ENCODE peak calls at places on chromosomes 6 and 20, in four cellular contexts. O is K562, P is GM12878, A is HepG2. Y is an unnamed sample.

GRCh38 chr6:126180585-126180984 is 159.3 kb upstream of the CENPW start:
- DNase-seq in O (peak), P (peak), A (peak), Y (peak)

GRCh38 chr20:56245761-56246160 is 2.8 kb upstream of the MC3R start:
- DNase-seq in O (no peak), P (no peak), A (no peak), Y (no peak)

GRCh38 chr6:75619230-75619899 is 17.7 kb downstream of the SENP6 start:
- DNase-seq in O (no peak), P (no peak), A (no peak), Y (no peak)

GRCh38 chr6:6749791-6750434 is 161.4 kb downstream of the LY86 start:
- DNase-seq in O (peak), P (no peak), A (peak), Y (peak)

GRCh38 chr6:43096451-43097097 is 20.5 kb downstream of the PTK7 start:
- DNase-seq in O (peak), P (no peak), A (no peak), Y (no peak)

GRCh38 chr20:23152308-23152892 is 66.3 kb upstream of the CD93 start:
- DNase-seq in O (peak), P (no peak), A (peak), Y (peak)

GRCh38 chr6:34460796-34461507 is 4.9 kb upstream of the PACSIN1 start:
- DNase-seq in O (no peak), P (no peak), A (no peak), Y (no peak)

GRCh38 chr6:1609662-1610496 is at the start of gene FOXC1:
- DNase-seq in O (no peak), P (no peak), A (peak), Y (peak)

GRCh38 chr6:22804620-22805271 is 235.4 kb downstream of the HDGFL1 start:
- DNase-seq in O (no peak), P (no peak), A (no peak), Y (no peak)

GRCh38 chr6:33620584-33621395 is at the start of gene ITPR3:
- DNase-seq in O (peak), P (peak), A (no peak), Y (peak)

GRCh38 chr6:20313086-20313485 is 88.6 kb upstream of the E2F3 start:
- DNase-seq in O (no peak), P (no peak), A (no peak), Y (no peak)

GRCh38 chr6:32973144-32973854 is 4.9 kb downstream of the BRD2 start:
- DNase-seq in O (peak), P (no peak), A (peak), Y (peak)

GRCh38 chr6:43120938-43121913 is 45.1 kb downstream of the PTK7 start:
- DNase-seq in O (no peak), P (no peak), A (no peak), Y (no peak)

GRCh38 chr6:170371588-170371987 is 65.0 kb downstream of the FAM120B start:
- DNase-seq in O (no peak), P (no peak), A (no peak), Y (no peak)

GRCh38 chr6:65123516-65123915 is 583.5 kb downstream of the EYS start:
- DNase-seq in O (no peak), P (no peak), A (no peak), Y (no peak)

GRCh38 chr6:143900358-143900757 is 36.1 kb downstream of the ZC2HC1B start:
- DNase-seq in O (no peak), P (no peak), A (no peak), Y (no peak)

GRCh38 chr6:26195924-26196845 is 109.0 kb downstream of the HFE start:
- DNase-seq in O (peak), P (no peak), A (peak), Y (no peak)

GRCh38 chr20:53623454-53624206 is 30.0 kb upstream of the ZNF217 start:
- DNase-seq in O (peak), P (peak), A (peak), Y (peak)

GRCh38 chr6:35264550-35265274 is 5.2 kb downstream of the ZNF76 start:
- DNase-seq in O (no peak), P (no peak), A (no peak), Y (no peak)

GRCh38 chr20:6053776-6054688 is at the start of gene LRRN4:
- DNase-seq in O (no peak), P (no peak), A (peak), Y (no peak)

GRCh38 chr6:1771324-1771723 is 161.6 kb downstream of the FOXC1 start:
- DNase-seq in O (no peak), P (no peak), A (no peak), Y (no peak)

GRCh38 chr6:23446394-23447001 is 679.5 kb upstream of the NRSN1 start:
- DNase-seq in O (no peak), P (no peak), A (no peak), Y (peak)

GRCh38 chr6:115750946-115751345 is 309.7 kb downstream of the FRK start:
- DNase-seq in O (no peak), P (no peak), A (no peak), Y (no peak)

GRCh38 chr6:45920819-45921511 is 94.7 kb downstream of the CLIC5 start:
- DNase-seq in O (no peak), P (peak), A (no peak), Y (no peak)

GRCh38 chr6:122428781-122429180 is 29.3 kb downstream of the HSF2 start:
- DNase-seq in O (no peak), P (no peak), A (no peak), Y (no peak)

GRCh38 chr6:401994-402640 is 10.6 kb downstream of the IRF4 start:
- DNase-seq in O (no peak), P (no peak), A (no peak), Y (no peak)
- TF ChIP-seq MYC in O (no peak), P (no peak), A (no peak), Y (no peak)

DNA sequence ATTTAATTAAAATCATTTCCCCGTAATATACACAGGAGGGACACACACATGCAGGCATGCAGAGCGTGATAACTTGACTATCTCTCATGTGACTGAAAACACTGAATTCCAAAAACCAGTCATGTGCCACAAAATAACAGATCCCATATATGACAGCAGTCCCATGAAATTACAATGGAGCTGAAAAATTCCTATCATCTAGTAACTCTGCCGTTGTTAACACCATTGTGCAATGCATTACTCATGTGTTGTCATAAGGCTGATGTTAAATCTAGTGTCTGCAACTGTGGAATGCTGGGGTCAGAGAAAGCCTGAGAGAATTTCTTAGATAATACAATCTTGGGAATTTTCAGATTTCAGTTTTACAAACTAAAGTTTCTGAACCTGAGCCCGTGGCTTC is 70.3 kb downstream of the LYRM4 start:
- DNase-seq in O (no peak), P (no peak), A (peak), Y (peak)
- TF ChIP-seq CEBPB in O (peak), P (no peak), A (peak), Y (peak)

GRCh38 chr6:3515669-3516068 is 58.8 kb upstream of the SLC22A23 start:
- DNase-seq in O (no peak), P (no peak), A (no peak), Y (no peak)

GRCh38 chr6:3518356-3518841 is 61.5 kb upstream of the SLC22A23 start:
- DNase-seq in O (no peak), P (no peak), A (peak), Y (peak)

GRCh38 chr6:3516094-3516493 is 59.2 kb upstream of the SLC22A23 start:
- DNase-seq in O (no peak), P (no peak), A (no peak), Y (peak)

GRCh38 chr6:3520541-3521220 is 63.8 kb upstream of the SLC22A23 start:
- DNase-seq in O (no peak), P (no peak), A (no peak), Y (no peak)

DNA sequence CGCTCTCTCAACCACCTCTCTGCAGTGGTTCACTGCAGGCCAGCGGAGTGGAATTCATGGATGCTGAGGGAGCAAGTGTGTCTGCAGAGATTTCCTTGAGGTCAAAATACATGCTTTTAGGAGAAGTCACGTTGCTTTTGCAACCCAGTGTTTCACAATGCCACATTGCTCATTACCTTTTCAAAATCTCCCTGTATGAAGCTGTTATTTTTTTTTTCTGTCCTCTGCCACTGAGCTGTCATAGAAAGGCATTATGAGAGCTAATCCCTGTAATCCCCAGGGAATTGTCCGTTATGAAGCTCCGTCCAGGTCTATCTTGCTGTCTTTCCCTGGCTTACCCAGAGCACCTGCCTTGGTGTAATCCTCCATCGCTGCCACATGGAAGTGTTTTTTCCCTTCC is 60.5 kb upstream of the SLC22A23 start:
- DNase-seq in O (no peak), P (no peak), A (no peak), Y (peak)
- TF ChIP-seq MYC in O (no peak), P (no peak), A (no peak), Y (no peak)

GRCh38 chr6:147220345-147220744 is 16.1 kb downstream of the STXBP5 start:
- DNase-seq in O (no peak), P (no peak), A (no peak), Y (no peak)

GRCh38 chr6:147219463-147219862 is 15.2 kb downstream of the STXBP5 start:
- DNase-seq in O (no peak), P (no peak), A (no peak), Y (no peak)

GRCh38 chr6:147221739-147222138 is 17.5 kb downstream of the STXBP5 start:
- DNase-seq in O (no peak), P (no peak), A (no peak), Y (no peak)

GRCh38 chr6:147223751-147224150 is 19.5 kb downstream of the STXBP5 start:
- DNase-seq in O (no peak), P (no peak), A (no peak), Y (no peak)

DNA sequence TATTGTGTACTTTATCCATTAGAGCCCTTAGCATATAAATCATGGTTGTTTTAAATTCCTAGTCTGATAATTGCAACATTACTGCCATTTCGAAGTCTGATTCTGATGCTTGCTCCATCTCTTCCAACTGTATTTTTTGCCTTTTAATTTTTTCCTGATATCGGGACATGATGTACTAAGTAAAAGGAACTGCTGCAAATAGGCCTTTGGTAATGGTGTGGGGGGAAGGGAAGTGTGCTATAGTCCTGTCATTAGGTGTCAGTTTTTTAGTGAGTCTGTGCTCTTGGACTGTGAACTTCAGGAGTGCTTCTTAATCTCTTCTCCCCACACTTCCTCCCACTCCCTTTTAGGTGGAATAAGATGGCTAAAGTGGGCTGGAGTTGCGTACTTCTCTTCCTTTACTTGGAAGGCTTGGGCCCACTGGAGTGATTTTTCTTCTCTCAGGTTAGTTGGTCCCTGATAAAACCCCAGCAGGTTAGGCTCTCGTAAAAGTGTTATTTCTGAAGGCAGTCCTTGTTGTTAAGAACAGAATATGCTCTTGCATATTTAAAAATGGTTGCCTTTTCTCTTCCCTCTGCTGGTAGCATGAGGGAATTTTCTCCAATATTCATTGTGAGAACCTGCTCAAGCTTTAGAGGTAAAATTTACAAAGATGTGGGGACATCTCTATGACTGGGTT is 18.1 kb downstream of the STXBP5 start:
- DNase-seq in O (peak), P (no peak), A (peak), Y (no peak)
- TF ChIP-seq CEBPB in O (peak), P (no peak), A (no peak), Y (no peak)

GRCh38 chr6:112557961-112558360 is 210.8 kb downstream of the RFPL4B start:
- DNase-seq in O (no peak), P (no peak), A (no peak), Y (no peak)
- TF ChIP-seq MYC in O (no peak), P (no peak), A (no peak), Y (no peak)

GRCh38 chr6:112117554-112117953 is 30.2 kb downstream of the FAM229B start:
- DNase-seq in O (peak), P (no peak), A (no peak), Y (no peak)
- TF ChIP-seq CEBPB in O (no peak), P (no peak), A (no peak), Y (no peak)

DNA sequence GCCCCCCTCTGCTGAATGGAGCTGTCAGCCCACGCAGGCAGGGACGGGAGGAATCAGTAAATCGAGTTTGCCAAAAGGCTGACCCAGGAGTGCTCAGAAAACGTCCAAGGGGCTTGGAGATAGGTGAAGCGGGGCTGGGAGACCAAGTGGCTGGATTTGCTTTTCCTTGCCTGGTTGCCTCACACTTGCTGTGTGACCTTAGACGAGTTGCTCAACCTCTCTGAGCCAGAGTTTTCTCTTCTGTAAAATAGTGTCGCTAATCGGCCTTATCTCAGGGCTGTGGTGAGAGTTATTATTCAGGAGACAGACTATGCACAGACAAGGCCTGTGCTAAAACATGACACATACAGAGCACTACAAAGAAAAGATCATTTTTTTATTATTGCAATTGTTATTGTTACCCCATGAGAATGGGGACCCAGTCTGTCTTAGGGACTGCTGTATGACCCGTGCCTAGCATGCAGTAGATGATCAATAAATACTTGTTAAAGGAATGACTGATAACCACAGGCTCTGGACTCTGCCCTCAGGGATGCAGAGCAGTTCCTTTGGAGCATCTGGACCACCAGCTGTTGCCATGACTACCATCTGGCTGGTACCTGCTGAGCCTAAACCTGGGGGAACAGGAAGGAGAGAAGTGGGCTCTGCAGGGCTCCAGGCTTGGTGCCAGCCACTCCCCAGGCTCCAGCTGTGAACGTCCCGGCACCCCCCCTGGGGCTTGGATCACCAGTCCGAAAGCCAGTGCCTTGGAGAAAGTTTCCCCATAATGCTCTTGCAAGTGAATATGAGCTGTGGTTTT is 901 bp downstream of the KCNK15 start:
- DNase-seq in O (no peak), P (no peak), A (no peak), Y (no peak)
- TF ChIP-seq MYC in O (no peak), P (no peak), A (no peak), Y (no peak)

GRCh38 chr20:63886921-63887320 is 8.0 kb upstream of the DNAJC5 start:
- DNase-seq in O (no peak), P (no peak), A (no peak), Y (no peak)

GRCh38 chr20:63886054-63886419 is 8.9 kb upstream of the DNAJC5 start:
- DNase-seq in O (no peak), P (no peak), A (no peak), Y (no peak)

GRCh38 chr20:63882257-63883208 is 12.4 kb upstream of the DNAJC5 start:
- DNase-seq in O (no peak), P (no peak), A (no peak), Y (no peak)

GRCh38 chr20:63885264-63886053 is 9.5 kb upstream of the DNAJC5 start:
- DNase-seq in O (no peak), P (no peak), A (no peak), Y (no peak)

GRCh38 chr20:63884506-63885263 is 10.2 kb upstream of the DNAJC5 start:
- DNase-seq in O (no peak), P (no peak), A (no peak), Y (no peak)
- TF ChIP-seq CEBPB in O (no peak), P (no peak), A (no peak), Y (no peak)

GRCh38 chr20:21609981-21610380 is 95.5 kb upstream of the PAX1 start:
- DNase-seq in O (no peak), P (no peak), A (no peak), Y (no peak)

GRCh38 chr20:21613512-21613911 is 92.0 kb upstream of the PAX1 start:
- DNase-seq in O (no peak), P (no peak), A (peak), Y (no peak)

GRCh38 chr20:21618697-21619421 is 86.6 kb upstream of the PAX1 start:
- DNase-seq in O (peak), P (peak), A (no peak), Y (no peak)

DNA sequence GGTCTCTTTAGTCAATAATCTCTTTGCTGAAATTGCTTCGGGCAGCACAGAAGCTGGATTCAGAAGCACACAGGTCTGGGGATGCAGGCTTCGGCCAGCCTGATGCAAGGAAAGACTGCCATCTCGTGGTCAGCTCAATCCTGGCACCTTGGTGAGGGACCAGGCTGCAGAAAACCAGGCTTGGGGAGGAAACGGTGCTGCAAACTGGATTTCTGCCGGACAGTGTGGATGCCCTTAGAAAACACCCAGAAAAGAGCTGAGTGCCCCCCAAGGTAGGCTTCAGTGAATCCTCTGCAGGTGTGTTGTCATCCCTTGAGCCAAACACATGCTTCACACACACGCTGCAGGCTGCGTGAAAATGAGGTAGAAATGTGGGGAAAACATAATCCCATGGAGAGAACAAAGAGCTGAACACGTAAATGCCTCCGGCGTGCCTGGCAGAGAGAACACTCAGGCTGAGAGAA is 89.8 kb upstream of the PAX1 start:
- DNase-seq in O (peak), P (no peak), A (peak), Y (peak)
- TF ChIP-seq MYC in O (no peak), P (no peak), A (no peak), Y (no peak)

GRCh38 chr6:79601020-79601609 is 30.0 kb upstream of the SH3BGRL2 start:
- DNase-seq in O (no peak), P (no peak), A (peak), Y (peak)
- TF ChIP-seq CEBPB in O (no peak), P (no peak), A (no peak), Y (no peak)